ENCODE peak calls at places on chromosomes 13 and 19, in five cellular contexts. One of them, this sample, is unnamed.

GRCh38 chr13:112619730-112620639 is 32.0 kb upstream of the TUBGCP3 start:
- DNase-seq in astrocyte of the cerebellum: no peak
- DNase-seq in Calu3: no peak
- DNase-seq in activated B cell treated with CpG ODN at 0.5 μM for 24 hours: no peak
- DNase-seq in LoVo: no peak
- DNase-seq in this sample: no peak

GRCh38 chr13:39765801-39766463 is 110.5 kb downstream of the COG6 start:
- DNase-seq in astrocyte of the cerebellum: peak
- DNase-seq in Calu3: peak
- DNase-seq in activated B cell treated with CpG ODN at 0.5 μM for 24 hours: no peak
- DNase-seq in LoVo: peak
- DNase-seq in this sample: no peak

GRCh38 chr13:97288486-97288900 is 66.4 kb downstream of the MBNL2 start:
- DNase-seq in astrocyte of the cerebellum: no peak
- DNase-seq in Calu3: no peak
- DNase-seq in activated B cell treated with CpG ODN at 0.5 μM for 24 hours: no peak
- DNase-seq in LoVo: no peak
- DNase-seq in this sample: no peak

GRCh38 chr19:45150731-45151725 is 9.8 kb downstream of the NKPD1 start:
- DNase-seq in astrocyte of the cerebellum: no peak
- DNase-seq in Calu3: no peak
- DNase-seq in activated B cell treated with CpG ODN at 0.5 μM for 24 hours: no peak
- DNase-seq in LoVo: peak
- DNase-seq in this sample: no peak

GRCh38 chr13:27130223-27131015 is 41.2 kb downstream of the USP12 start:
- DNase-seq in astrocyte of the cerebellum: no peak
- DNase-seq in Calu3: no peak
- DNase-seq in activated B cell treated with CpG ODN at 0.5 μM for 24 hours: no peak
- DNase-seq in LoVo: no peak
- DNase-seq in this sample: no peak

GRCh38 chr13:99829156-99829555 is 142.4 kb downstream of the ZIC5 start:
- DNase-seq in astrocyte of the cerebellum: no peak
- DNase-seq in Calu3: no peak
- DNase-seq in activated B cell treated with CpG ODN at 0.5 μM for 24 hours: no peak
- DNase-seq in LoVo: no peak
- DNase-seq in this sample: no peak

GRCh38 chr13:20247963-20248362 is 15.8 kb upstream of the GJB6 start:
- DNase-seq in astrocyte of the cerebellum: no peak
- DNase-seq in Calu3: no peak
- DNase-seq in activated B cell treated with CpG ODN at 0.5 μM for 24 hours: no peak
- DNase-seq in LoVo: no peak
- DNase-seq in this sample: no peak

GRCh38 chr13:30806784-30807183 is 71.4 kb downstream of the ALOX5AP start:
- DNase-seq in astrocyte of the cerebellum: no peak
- DNase-seq in Calu3: no peak
- DNase-seq in activated B cell treated with CpG ODN at 0.5 μM for 24 hours: no peak
- DNase-seq in LoVo: no peak
- DNase-seq in this sample: no peak

GRCh38 chr19:4501691-4502090 is 16.6 kb downstream of the PLIN4 start:
- DNase-seq in astrocyte of the cerebellum: no peak
- DNase-seq in Calu3: no peak
- DNase-seq in activated B cell treated with CpG ODN at 0.5 μM for 24 hours: no peak
- DNase-seq in LoVo: no peak
- DNase-seq in this sample: no peak

GRCh38 chr19:34837262-34837661 is 64.2 kb upstream of the ZNF599 start:
- DNase-seq in astrocyte of the cerebellum: no peak
- DNase-seq in Calu3: no peak
- DNase-seq in activated B cell treated with CpG ODN at 0.5 μM for 24 hours: no peak
- DNase-seq in LoVo: no peak
- DNase-seq in this sample: no peak

GRCh38 chr19:48683349-48683748 is 10.5 kb upstream of the NTN5 start:
- DNase-seq in astrocyte of the cerebellum: no peak
- DNase-seq in Calu3: no peak
- DNase-seq in activated B cell treated with CpG ODN at 0.5 μM for 24 hours: no peak
- DNase-seq in LoVo: no peak
- DNase-seq in this sample: no peak

GRCh38 chr19:45446944-45447343 is 20.9 kb upstream of the FOSB start:
- DNase-seq in astrocyte of the cerebellum: no peak
- DNase-seq in Calu3: no peak
- DNase-seq in activated B cell treated with CpG ODN at 0.5 μM for 24 hours: no peak
- DNase-seq in LoVo: no peak
- DNase-seq in this sample: no peak

GRCh38 chr19:41437944-41438574 is 1.7 kb downstream of the DMAC2 start:
- DNase-seq in astrocyte of the cerebellum: no peak
- DNase-seq in Calu3: no peak
- DNase-seq in activated B cell treated with CpG ODN at 0.5 μM for 24 hours: no peak
- DNase-seq in LoVo: no peak
- DNase-seq in this sample: no peak

GRCh38 chr19:15124572-15125231 is 17.5 kb downstream of the SYDE1 start:
- DNase-seq in astrocyte of the cerebellum: no peak
- DNase-seq in Calu3: peak
- DNase-seq in activated B cell treated with CpG ODN at 0.5 μM for 24 hours: no peak
- DNase-seq in LoVo: no peak
- DNase-seq in this sample: no peak

GRCh38 chr13:114131581-114132418 is 623 bp downstream of the RASA3 start:
- DNase-seq in astrocyte of the cerebellum: no peak
- DNase-seq in Calu3: no peak
- DNase-seq in activated B cell treated with CpG ODN at 0.5 μM for 24 hours: peak
- DNase-seq in LoVo: no peak
- DNase-seq in this sample: peak

GRCh38 chr19:45568732-45569131 is 15.9 kb downstream of the OPA3 start:
- DNase-seq in astrocyte of the cerebellum: peak
- DNase-seq in Calu3: peak
- DNase-seq in activated B cell treated with CpG ODN at 0.5 μM for 24 hours: no peak
- DNase-seq in LoVo: peak
- DNase-seq in this sample: no peak

This sample was measured in T47D.